ENCODE peak calls at places on chromosome 7, in six cellular contexts. A is sigmoid colon, G is ovary, U is transverse colon, V is endothelial cell of umbilical vein, C is uterus. B is an unnamed sample.

GRCh38 chr7:64879097-64879730 is 23.9 kb upstream of the ZNF273 start:
- DNase-seq in A (peak), G (no peak), U (no peak), V (no peak), C (no peak), B (no peak)

GRCh38 chr7:128939075-128939860 is 1.5 kb downstream of the IRF5 start:
- DNase-seq in A (no peak), G (no peak), U (no peak), V (no peak), C (no peak), B (peak)

GRCh38 chr7:6228363-6228762 is 44.1 kb downstream of the CYTH3 start:
- DNase-seq in A (no peak), G (peak), U (no peak), V (peak), C (peak), B (no peak)

GRCh38 chr7:137903382-137904169 is 56.8 kb upstream of the DGKI start:
- DNase-seq in A (peak), G (peak), U (peak), V (peak), C (peak), B (peak)

GRCh38 chr7:77702451-77703219 is 6.4 kb downstream of the RSBN1L start:
- DNase-seq in A (no peak), G (no peak), U (no peak), V (no peak), C (no peak), B (no peak)

GRCh38 chr7:105429746-105430612 is 41.3 kb upstream of the SRPK2 start:
- DNase-seq in A (no peak), G (peak), U (peak), V (peak), C (no peak), B (no peak)

GRCh38 chr7:30931161-30931926 is 19.7 kb downstream of the AQP1 start:
- DNase-seq in A (peak), G (peak), U (no peak), V (no peak), C (no peak), B (peak)

GRCh38 chr7:77811895-77812685 is 13.5 kb downstream of the PHTF2 start:
- DNase-seq in A (no peak), G (no peak), U (no peak), V (peak), C (no peak), B (no peak)

GRCh38 chr7:70470751-70471150 is 661.2 kb upstream of the GALNT17 start:
- DNase-seq in A (no peak), G (no peak), U (peak), V (no peak), C (no peak), B (no peak)

GRCh38 chr7:93043393-93043985 is 74.3 kb downstream of the SAMD9 start:
- DNase-seq in A (no peak), G (no peak), U (no peak), V (peak), C (no peak), B (no peak)

GRCh38 chr7:5679741-5680473 is 101.6 kb downstream of the RNF216 start:
- DNase-seq in A (peak), G (no peak), U (peak), V (no peak), C (no peak), B (peak)

GRCh38 chr7:26468625-26469024 is 177.0 kb downstream of the SNX10 start:
- DNase-seq in A (no peak), G (no peak), U (no peak), V (no peak), C (no peak), B (no peak)

GRCh38 chr7:40833541-40834234 is 698.9 kb downstream of the SUGCT start:
- DNase-seq in A (no peak), G (no peak), U (no peak), V (peak), C (no peak), B (no peak)

GRCh38 chr7:32479574-32480200 is 10.5 kb downstream of the LSM5 start:
- DNase-seq in A (no peak), G (no peak), U (no peak), V (peak), C (no peak), B (no peak)

GRCh38 chr7:30998180-30998579 is 34.4 kb downstream of the GHRHR start:
- DNase-seq in A (no peak), G (no peak), U (no peak), V (no peak), C (no peak), B (no peak)

GRCh38 chr7:30029696-30030095 is 1.5 kb downstream of the PLEKHA8 start:
- DNase-seq in A (no peak), G (no peak), U (no peak), V (no peak), C (no peak), B (no peak)

GRCh38 chr7:132131196-132131595 is 445.1 kb downstream of the PLXNA4 start:
- DNase-seq in A (peak), G (no peak), U (no peak), V (no peak), C (no peak), B (no peak)

GRCh38 chr7:110522751-110523200 is 568.2 kb upstream of the LRRN3 start:
- DNase-seq in A (no peak), G (no peak), U (no peak), V (no peak), C (no peak), B (no peak)

GRCh38 chr7:30879139-30880089 is 32.2 kb upstream of the AQP1 start:
- DNase-seq in A (no peak), G (no peak), U (no peak), V (no peak), C (no peak), B (no peak)

GRCh38 chr7:92797693-92798092 is 38.7 kb downstream of the CDK6 start:
- DNase-seq in A (no peak), G (no peak), U (no peak), V (no peak), C (no peak), B (no peak)

DNA sequence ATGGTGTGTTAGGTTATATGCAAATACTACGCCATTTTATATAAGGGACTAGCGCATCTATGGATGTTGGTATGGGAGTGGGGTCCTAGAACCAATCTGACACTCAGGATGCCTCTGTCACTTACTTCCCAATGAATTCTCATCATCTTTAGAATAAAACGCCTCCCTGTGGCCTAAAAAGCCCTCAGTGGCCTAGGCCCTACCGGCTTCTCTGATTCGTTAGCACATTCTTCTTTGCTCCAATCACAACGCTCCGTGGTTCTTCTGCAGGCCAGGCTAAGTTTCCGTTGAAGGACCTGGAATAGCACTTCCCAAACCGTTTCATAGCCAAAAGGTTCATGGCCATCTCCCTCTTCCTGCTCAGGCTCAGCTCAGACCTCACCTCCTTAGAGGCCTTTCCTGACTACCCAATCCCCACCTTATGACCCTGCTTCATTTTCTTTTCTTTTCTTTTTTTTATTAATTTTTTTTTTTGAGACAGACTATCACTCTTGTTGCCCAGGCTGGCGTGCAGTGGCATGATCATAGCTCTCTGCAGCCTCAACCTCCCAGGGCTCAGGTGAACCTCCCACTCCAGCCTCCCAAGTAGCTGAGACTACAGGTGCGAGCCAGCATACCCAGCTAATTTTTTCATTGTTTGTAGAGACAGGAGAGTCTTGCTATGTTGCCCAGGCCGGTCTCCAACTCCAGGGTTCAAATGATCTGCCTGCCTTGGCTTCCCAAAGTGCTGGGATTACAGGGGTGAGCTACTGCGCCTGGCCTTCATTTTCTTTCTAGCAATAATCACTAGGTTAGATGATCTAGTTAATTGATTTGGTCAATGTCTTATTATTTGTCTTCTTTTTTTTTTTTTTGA is 24.5 kb upstream of the YWHAG start:
- DNase-seq in A (no peak), G (no peak), U (no peak), V (peak), C (no peak), B (no peak)
- TF ChIP-seq POLR2A in A (no peak), G (no peak), U (no peak), V (no peak), C (no peak), B (no peak)

GRCh38 chr7:72924748-72925545 is at the start of gene POM121:
- DNase-seq in A (peak), G (peak), U (peak), V (peak), C (peak), B (peak)
- TF ChIP-seq POLR2A in A (peak), G (peak), U (peak), V (peak), C (peak), B (peak)

GRCh38 chr7:104176332-104176731 is 31.5 kb downstream of the ORC5 start:
- DNase-seq in A (no peak), G (no peak), U (no peak), V (no peak), C (no peak), B (no peak)
- TF ChIP-seq POLR2A in A (no peak), G (no peak), U (no peak), V (no peak), C (no peak), B (no peak)

GRCh38 chr7:158819571-158820203 is 9.6 kb downstream of the ESYT2 start:
- DNase-seq in A (no peak), G (no peak), U (no peak), V (no peak), C (no peak), B (no peak)
- TF ChIP-seq POLR2A in A (no peak), G (no peak), U (no peak), V (no peak), C (no peak), B (no peak)

DNA sequence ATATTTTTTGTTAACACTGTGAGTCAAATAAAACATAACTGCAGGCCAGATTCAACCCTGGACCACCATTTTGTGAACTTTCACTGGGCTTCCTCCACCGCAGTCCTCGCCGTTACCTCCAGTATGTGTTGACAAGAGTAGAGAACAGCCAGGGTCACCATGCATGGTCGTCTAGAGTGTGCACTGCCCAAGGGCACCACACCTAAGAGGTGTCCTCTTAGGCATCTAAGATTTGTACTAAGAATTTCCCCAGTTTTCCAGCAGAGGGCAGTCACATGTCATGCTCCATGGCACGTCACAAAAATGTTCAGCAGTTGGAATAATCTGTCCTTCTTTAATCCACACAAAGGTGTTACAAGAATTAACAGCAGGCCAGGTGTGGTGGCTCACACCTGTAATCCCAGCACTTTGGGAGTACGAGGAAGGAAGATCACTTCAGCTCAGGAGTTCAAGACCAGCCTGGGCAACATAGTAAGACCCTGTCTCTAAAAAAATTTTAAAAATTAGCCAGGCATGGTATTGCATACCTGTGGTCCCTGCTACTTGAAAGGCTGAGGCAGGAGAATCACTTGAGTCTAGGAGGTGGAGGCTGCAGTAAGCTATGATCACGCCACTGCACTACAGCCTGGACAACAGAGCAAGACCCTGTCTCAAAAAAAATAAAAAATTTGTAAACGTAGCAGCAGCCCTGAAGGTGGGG is 71.2 kb upstream of the FOXK1 start:
- DNase-seq in A (peak), G (peak), U (peak), V (peak), C (peak), B (no peak)
- TF ChIP-seq POLR2A in A (no peak), G (no peak), U (no peak), V (no peak), C (no peak), B (no peak)

B was measured in GM12892.